ENCODE peak calls at places on chromosomes 7 and 10, in eight cellular contexts. One of them, this sample, is unnamed.

GRCh38 chr7:91767820-91768219 is 112.7 kb downstream of the MTERF1 start:
- DNase-seq in HEK293T: no peak
- DNase-seq in pons: no peak
- DNase-seq in AML-193: no peak
- DNase-seq in activated T-cell treated with anti-CD3 and anti-CD28 coated beads for 1 hour: no peak
- DNase-seq in HFFc6: no peak
- DNase-seq in NCI-H1436: no peak
- DNase-seq in foreskin keratinocyte: no peak
- DNase-seq in this sample: no peak

GRCh38 chr7:158710651-158711102 is 6.1 kb upstream of the NCAPG2 start:
- DNase-seq in HEK293T: no peak
- DNase-seq in pons: peak; percentile 7
- DNase-seq in AML-193: peak; percentile 73
- DNase-seq in activated T-cell treated with anti-CD3 and anti-CD28 coated beads for 1 hour: no peak
- DNase-seq in HFFc6: peak; percentile 29
- DNase-seq in NCI-H1436: no peak
- DNase-seq in foreskin keratinocyte: no peak
- DNase-seq in this sample: peak; percentile 95

GRCh38 chr10:110022716-110023504 is 15.1 kb downstream of the ADD3 start:
- DNase-seq in HEK293T: no peak
- DNase-seq in pons: no peak
- DNase-seq in AML-193: no peak
- DNase-seq in activated T-cell treated with anti-CD3 and anti-CD28 coated beads for 1 hour: no peak
- DNase-seq in HFFc6: no peak
- DNase-seq in NCI-H1436: no peak
- DNase-seq in foreskin keratinocyte: no peak
- DNase-seq in this sample: no peak

GRCh38 chr10:77456414-77456813 is 181.2 kb downstream of the KCNMA1 start:
- DNase-seq in HEK293T: no peak
- DNase-seq in pons: no peak
- DNase-seq in AML-193: no peak
- DNase-seq in activated T-cell treated with anti-CD3 and anti-CD28 coated beads for 1 hour: no peak
- DNase-seq in HFFc6: no peak
- DNase-seq in NCI-H1436: peak; percentile 48
- DNase-seq in foreskin keratinocyte: no peak
- DNase-seq in this sample: no peak

GRCh38 chr10:15440204-15440711 is 69.2 kb upstream of the FAM171A1 start:
- DNase-seq in HEK293T: no peak
- DNase-seq in pons: no peak
- DNase-seq in AML-193: no peak
- DNase-seq in activated T-cell treated with anti-CD3 and anti-CD28 coated beads for 1 hour: no peak
- DNase-seq in HFFc6: no peak
- DNase-seq in NCI-H1436: no peak
- DNase-seq in foreskin keratinocyte: no peak
- DNase-seq in this sample: no peak

GRCh38 chr10:46314046-46314445 is 27.2 kb downstream of the ANTXRL start:
- DNase-seq in HEK293T: no peak
- DNase-seq in pons: no peak
- DNase-seq in AML-193: no peak
- DNase-seq in activated T-cell treated with anti-CD3 and anti-CD28 coated beads for 1 hour: no peak
- DNase-seq in HFFc6: no peak
- DNase-seq in NCI-H1436: no peak
- DNase-seq in foreskin keratinocyte: no peak
- DNase-seq in this sample: no peak

GRCh38 chr10:89102710-89103109 is 104.4 kb downstream of the CH25H start:
- DNase-seq in HEK293T: no peak
- DNase-seq in pons: no peak
- DNase-seq in AML-193: no peak
- DNase-seq in activated T-cell treated with anti-CD3 and anti-CD28 coated beads for 1 hour: no peak
- DNase-seq in HFFc6: no peak
- DNase-seq in NCI-H1436: no peak
- DNase-seq in foreskin keratinocyte: no peak
- DNase-seq in this sample: no peak

GRCh38 chr7:19491821-19492452 is 216.9 kb downstream of the POLR1F start:
- DNase-seq in HEK293T: peak; percentile 11
- DNase-seq in pons: peak; percentile 10
- DNase-seq in AML-193: peak; percentile 11
- DNase-seq in activated T-cell treated with anti-CD3 and anti-CD28 coated beads for 1 hour: no peak
- DNase-seq in HFFc6: peak; percentile 49
- DNase-seq in NCI-H1436: no peak
- DNase-seq in foreskin keratinocyte: no peak
- DNase-seq in this sample: peak; percentile 46

GRCh38 chr10:129812398-129812797 is 151.7 kb downstream of the EBF3 start:
- DNase-seq in HEK293T: no peak
- DNase-seq in pons: no peak
- DNase-seq in AML-193: no peak
- DNase-seq in activated T-cell treated with anti-CD3 and anti-CD28 coated beads for 1 hour: no peak
- DNase-seq in HFFc6: no peak
- DNase-seq in NCI-H1436: no peak
- DNase-seq in foreskin keratinocyte: no peak
- DNase-seq in this sample: no peak

GRCh38 chr7:134941185-134941900 is 45.0 kb upstream of the AGBL3 start:
- DNase-seq in HEK293T: no peak
- DNase-seq in pons: no peak
- DNase-seq in AML-193: no peak
- DNase-seq in activated T-cell treated with anti-CD3 and anti-CD28 coated beads for 1 hour: no peak
- DNase-seq in HFFc6: peak; percentile 83
- DNase-seq in NCI-H1436: no peak
- DNase-seq in foreskin keratinocyte: peak; percentile 61
- DNase-seq in this sample: no peak

GRCh38 chr10:64733980-64734379 is 1212.8 kb downstream of the REEP3 start:
- DNase-seq in HEK293T: peak; percentile 13
- DNase-seq in pons: peak; percentile 41
- DNase-seq in AML-193: peak; percentile 7
- DNase-seq in activated T-cell treated with anti-CD3 and anti-CD28 coated beads for 1 hour: no peak
- DNase-seq in HFFc6: no peak
- DNase-seq in NCI-H1436: no peak
- DNase-seq in foreskin keratinocyte: no peak
- DNase-seq in this sample: peak; percentile 44

GRCh38 chr10:91798736-91799579 is 732 bp downstream of the TNKS2 start:
- DNase-seq in HEK293T: peak; percentile 21
- DNase-seq in pons: peak; percentile 75
- DNase-seq in AML-193: peak; percentile 51
- DNase-seq in activated T-cell treated with anti-CD3 and anti-CD28 coated beads for 1 hour: no peak
- DNase-seq in HFFc6: peak; percentile 19
- DNase-seq in NCI-H1436: peak; percentile 25
- DNase-seq in foreskin keratinocyte: peak; percentile 41
- DNase-seq in this sample: peak; percentile 65

GRCh38 chr7:78576196-78576595 is 777.6 kb downstream of the PHTF2 start:
- DNase-seq in HEK293T: no peak
- DNase-seq in pons: no peak
- DNase-seq in AML-193: no peak
- DNase-seq in activated T-cell treated with anti-CD3 and anti-CD28 coated beads for 1 hour: no peak
- DNase-seq in HFFc6: peak; percentile 58
- DNase-seq in NCI-H1436: no peak
- DNase-seq in foreskin keratinocyte: no peak
- DNase-seq in this sample: no peak

GRCh38 chr7:152052772-152053171 is 27.3 kb downstream of the GALNT11 start:
- DNase-seq in HEK293T: no peak
- DNase-seq in pons: no peak
- DNase-seq in AML-193: no peak
- DNase-seq in activated T-cell treated with anti-CD3 and anti-CD28 coated beads for 1 hour: no peak
- DNase-seq in HFFc6: no peak
- DNase-seq in NCI-H1436: no peak
- DNase-seq in foreskin keratinocyte: no peak
- DNase-seq in this sample: no peak

GRCh38 chr7:945556-946255 is 8.8 kb downstream of the ADAP1 start:
- DNase-seq in HEK293T: no peak
- DNase-seq in pons: no peak
- DNase-seq in AML-193: no peak
- DNase-seq in activated T-cell treated with anti-CD3 and anti-CD28 coated beads for 1 hour: no peak
- DNase-seq in HFFc6: no peak
- DNase-seq in NCI-H1436: no peak
- DNase-seq in foreskin keratinocyte: peak; percentile 86
- DNase-seq in this sample: no peak

GRCh38 chr10:120493411-120494312 is 36.6 kb downstream of the PLPP4 start:
- DNase-seq in HEK293T: no peak
- DNase-seq in pons: no peak
- DNase-seq in AML-193: no peak
- DNase-seq in activated T-cell treated with anti-CD3 and anti-CD28 coated beads for 1 hour: no peak
- DNase-seq in HFFc6: no peak
- DNase-seq in NCI-H1436: no peak
- DNase-seq in foreskin keratinocyte: no peak
- DNase-seq in this sample: no peak

GRCh38 chr7:152756126-152756525 is 3.4 kb upstream of the ACTR3B start:
- DNase-seq in HEK293T: no peak
- DNase-seq in pons: no peak
- DNase-seq in AML-193: no peak
- DNase-seq in activated T-cell treated with anti-CD3 and anti-CD28 coated beads for 1 hour: no peak
- DNase-seq in HFFc6: no peak
- DNase-seq in NCI-H1436: no peak
- DNase-seq in foreskin keratinocyte: no peak
- DNase-seq in this sample: no peak

GRCh38 chr10:129785536-129785981 is 178.5 kb downstream of the EBF3 start:
- DNase-seq in HEK293T: no peak
- DNase-seq in pons: no peak
- DNase-seq in AML-193: no peak
- DNase-seq in activated T-cell treated with anti-CD3 and anti-CD28 coated beads for 1 hour: no peak
- DNase-seq in HFFc6: no peak
- DNase-seq in NCI-H1436: no peak
- DNase-seq in foreskin keratinocyte: no peak
- DNase-seq in this sample: no peak

GRCh38 chr7:16550671-16551070 is 24.0 kb downstream of the LRRC72 start:
- DNase-seq in HEK293T: no peak
- DNase-seq in pons: no peak
- DNase-seq in AML-193: no peak
- DNase-seq in activated T-cell treated with anti-CD3 and anti-CD28 coated beads for 1 hour: no peak
- DNase-seq in HFFc6: no peak
- DNase-seq in NCI-H1436: no peak
- DNase-seq in foreskin keratinocyte: no peak
- DNase-seq in this sample: no peak

GRCh38 chr7:37448637-37449331 is at the start of gene ELMO1:
- DNase-seq in HEK293T: peak; percentile 80
- DNase-seq in pons: peak; percentile 91
- DNase-seq in AML-193: peak; percentile 91
- DNase-seq in activated T-cell treated with anti-CD3 and anti-CD28 coated beads for 1 hour: peak; percentile 57
- DNase-seq in HFFc6: no peak
- DNase-seq in NCI-H1436: no peak
- DNase-seq in foreskin keratinocyte: peak; percentile 4
- DNase-seq in this sample: peak; percentile 93

GRCh38 chr7:30855936-30856335 is 55.7 kb upstream of the AQP1 start:
- DNase-seq in HEK293T: no peak
- DNase-seq in pons: no peak
- DNase-seq in AML-193: no peak
- DNase-seq in activated T-cell treated with anti-CD3 and anti-CD28 coated beads for 1 hour: no peak
- DNase-seq in HFFc6: no peak
- DNase-seq in NCI-H1436: no peak
- DNase-seq in foreskin keratinocyte: no peak
- DNase-seq in this sample: no peak

GRCh38 chr10:133009218-133009954 is 67.0 kb upstream of the CFAP46 start:
- DNase-seq in HEK293T: no peak
- DNase-seq in pons: peak; percentile 17
- DNase-seq in AML-193: no peak
- DNase-seq in activated T-cell treated with anti-CD3 and anti-CD28 coated beads for 1 hour: no peak
- DNase-seq in HFFc6: no peak
- DNase-seq in NCI-H1436: no peak
- DNase-seq in foreskin keratinocyte: no peak
- DNase-seq in this sample: no peak

GRCh38 chr7:29975564-29975963 is 14.0 kb downstream of the SCRN1 start:
- DNase-seq in HEK293T: no peak
- DNase-seq in pons: no peak
- DNase-seq in AML-193: no peak
- DNase-seq in activated T-cell treated with anti-CD3 and anti-CD28 coated beads for 1 hour: no peak
- DNase-seq in HFFc6: no peak
- DNase-seq in NCI-H1436: no peak
- DNase-seq in foreskin keratinocyte: no peak
- DNase-seq in this sample: no peak

GRCh38 chr7:36128448-36129047 is 24.5 kb upstream of the EEPD1 start:
- DNase-seq in HEK293T: peak; percentile 57
- DNase-seq in pons: peak; percentile 66
- DNase-seq in AML-193: peak; percentile 17
- DNase-seq in activated T-cell treated with anti-CD3 and anti-CD28 coated beads for 1 hour: no peak
- DNase-seq in HFFc6: peak; percentile 86
- DNase-seq in NCI-H1436: peak; percentile 16
- DNase-seq in foreskin keratinocyte: peak; percentile 59
- DNase-seq in this sample: peak; percentile 24

GRCh38 chr10:62732841-62733653 is 71.5 kb upstream of the ADO start:
- DNase-seq in HEK293T: no peak
- DNase-seq in pons: no peak
- DNase-seq in AML-193: no peak
- DNase-seq in activated T-cell treated with anti-CD3 and anti-CD28 coated beads for 1 hour: peak; percentile 35
- DNase-seq in HFFc6: peak; percentile 73
- DNase-seq in NCI-H1436: no peak
- DNase-seq in foreskin keratinocyte: peak; percentile 76
- DNase-seq in this sample: peak; percentile 51

GRCh38 chr10:6269953-6270867 is 67.5 kb downstream of the PFKFB3 start:
- DNase-seq in HEK293T: no peak
- DNase-seq in pons: no peak
- DNase-seq in AML-193: peak; percentile 81
- DNase-seq in activated T-cell treated with anti-CD3 and anti-CD28 coated beads for 1 hour: peak; percentile 28
- DNase-seq in HFFc6: no peak
- DNase-seq in NCI-H1436: no peak
- DNase-seq in foreskin keratinocyte: peak; percentile 30
- DNase-seq in this sample: peak; percentile 72

GRCh38 chr7:36115448-36116321 is 37.4 kb upstream of the EEPD1 start:
- DNase-seq in HEK293T: no peak
- DNase-seq in pons: peak; percentile 17
- DNase-seq in AML-193: no peak
- DNase-seq in activated T-cell treated with anti-CD3 and anti-CD28 coated beads for 1 hour: peak; percentile 22
- DNase-seq in HFFc6: peak; percentile 96
- DNase-seq in NCI-H1436: no peak
- DNase-seq in foreskin keratinocyte: peak; percentile 93
- DNase-seq in this sample: peak; percentile 12

GRCh38 chr10:4429538-4429937 is 396.5 kb upstream of the AKR1E2 start:
- DNase-seq in HEK293T: no peak
- DNase-seq in pons: no peak
- DNase-seq in AML-193: no peak
- DNase-seq in activated T-cell treated with anti-CD3 and anti-CD28 coated beads for 1 hour: no peak
- DNase-seq in HFFc6: no peak
- DNase-seq in NCI-H1436: no peak
- DNase-seq in foreskin keratinocyte: no peak
- DNase-seq in this sample: no peak

GRCh38 chr7:152602962-152603361 is 73.0 kb downstream of the XRCC2 start:
- DNase-seq in HEK293T: no peak
- DNase-seq in pons: no peak
- DNase-seq in AML-193: no peak
- DNase-seq in activated T-cell treated with anti-CD3 and anti-CD28 coated beads for 1 hour: no peak
- DNase-seq in HFFc6: no peak
- DNase-seq in NCI-H1436: no peak
- DNase-seq in foreskin keratinocyte: no peak
- DNase-seq in this sample: no peak

GRCh38 chr7:92028226-92028625 is 87.6 kb downstream of the AKAP9 start:
- DNase-seq in HEK293T: no peak
- DNase-seq in pons: no peak
- DNase-seq in AML-193: no peak
- DNase-seq in activated T-cell treated with anti-CD3 and anti-CD28 coated beads for 1 hour: no peak
- DNase-seq in HFFc6: no peak
- DNase-seq in NCI-H1436: no peak
- DNase-seq in foreskin keratinocyte: no peak
- DNase-seq in this sample: no peak

GRCh38 chr7:76272872-76273271 is 29.6 kb upstream of the HSPB1 start:
- DNase-seq in HEK293T: no peak
- DNase-seq in pons: no peak
- DNase-seq in AML-193: no peak
- DNase-seq in activated T-cell treated with anti-CD3 and anti-CD28 coated beads for 1 hour: no peak
- DNase-seq in HFFc6: no peak
- DNase-seq in NCI-H1436: no peak
- DNase-seq in foreskin keratinocyte: no peak
- DNase-seq in this sample: no peak

GRCh38 chr7:114703677-114704076 is 218.2 kb upstream of the MDFIC start:
- DNase-seq in HEK293T: no peak
- DNase-seq in pons: no peak
- DNase-seq in AML-193: no peak
- DNase-seq in activated T-cell treated with anti-CD3 and anti-CD28 coated beads for 1 hour: no peak
- DNase-seq in HFFc6: no peak
- DNase-seq in NCI-H1436: no peak
- DNase-seq in foreskin keratinocyte: no peak
- DNase-seq in this sample: no peak